ENCODE peak calls at places on chromosomes 13 and 19, in eight cellular contexts. X is IMR-90, A is endodermal cell, S is astrocyte of the spinal cord, R is WERI-Rb-1, V is mucosa of descending colon, N is ascending aorta, U is thyroid gland. G is an unnamed sample.
A peak's percentile ranks its signal among the peaks of the same experiment; 100 is the strongest.

GRCh38 chr19:3725640-3726310 is 17.6 kb downstream of the TJP3 start:
- DNase-seq in X (no peak), A (peak; percentile 88), S (no peak), R (no peak), V (peak; percentile 95), N (no peak), U (peak; percentile 98), G (no peak)

GRCh38 chr19:4130635-4131438 is 6.9 kb upstream of the MAP2K2 start:
- DNase-seq in X (peak; percentile 90), A (no peak), S (peak; percentile 77), R (no peak), V (no peak), N (no peak), U (no peak), G (no peak)

GRCh38 chr13:113532156-113532806 is 41.8 kb upstream of the DCUN1D2 start:
- DNase-seq in X (peak; percentile 31), A (no peak), S (peak; percentile 17), R (no peak), V (no peak), N (peak; percentile 56), U (no peak), G (peak; percentile 50)

GRCh38 chr13:45481688-45482087 is 16.9 kb downstream of the COG3 start:
- DNase-seq in X (no peak), A (no peak), S (no peak), R (no peak), V (no peak), N (no peak), U (no peak), G (no peak)

GRCh38 chr19:49585023-49585422 is 3.9 kb downstream of the PRRG2 start:
- DNase-seq in X (no peak), A (peak; percentile 94), S (no peak), R (peak; percentile 25), V (no peak), N (no peak), U (no peak), G (no peak)

GRCh38 chr19:49109051-49109450 is 5.1 kb upstream of the LIN7B start:
- DNase-seq in X (no peak), A (no peak), S (no peak), R (no peak), V (no peak), N (no peak), U (no peak), G (no peak)

GRCh38 chr19:39132344-39132969 is 6.9 kb downstream of the PAK4 start:
- DNase-seq in X (no peak), A (peak; percentile 41), S (no peak), R (no peak), V (no peak), N (no peak), U (no peak), G (no peak)

GRCh38 chr13:60448907-60449510 is 52.0 kb downstream of the TDRD3 start:
- DNase-seq in X (peak; percentile 68), A (peak; percentile 50), S (peak; percentile 72), R (peak; percentile 5), V (peak; percentile 66), N (no peak), U (no peak), G (no peak)

GRCh38 chr13:77028202-77028601 is 1.2 kb upstream of the FBXL3 start:
- DNase-seq in X (no peak), A (no peak), S (peak; percentile 34), R (no peak), V (no peak), N (peak; percentile 70), U (no peak), G (no peak)

GRCh38 chr13:72686766-72687165 is 40.7 kb downstream of the MZT1 start:
- DNase-seq in X (no peak), A (no peak), S (no peak), R (no peak), V (no peak), N (no peak), U (no peak), G (no peak)

GRCh38 chr13:109971006-109971744 is 184.8 kb upstream of the IRS2 start:
- DNase-seq in X (no peak), A (peak; percentile 13), S (no peak), R (no peak), V (no peak), N (no peak), U (no peak), G (peak; percentile 79)

GRCh38 chr19:31232220-31232619 is 117.0 kb downstream of the TSHZ3 start:
- DNase-seq in X (peak; percentile 72), A (no peak), S (peak; percentile 53), R (no peak), V (no peak), N (no peak), U (peak; percentile 26), G (no peak)

GRCh38 chr13:49356224-49356623 is 87.6 kb downstream of the CAB39L start:
- DNase-seq in X (peak; percentile 96), A (no peak), S (peak; percentile 88), R (no peak), V (no peak), N (no peak), U (no peak), G (no peak)

DNA sequence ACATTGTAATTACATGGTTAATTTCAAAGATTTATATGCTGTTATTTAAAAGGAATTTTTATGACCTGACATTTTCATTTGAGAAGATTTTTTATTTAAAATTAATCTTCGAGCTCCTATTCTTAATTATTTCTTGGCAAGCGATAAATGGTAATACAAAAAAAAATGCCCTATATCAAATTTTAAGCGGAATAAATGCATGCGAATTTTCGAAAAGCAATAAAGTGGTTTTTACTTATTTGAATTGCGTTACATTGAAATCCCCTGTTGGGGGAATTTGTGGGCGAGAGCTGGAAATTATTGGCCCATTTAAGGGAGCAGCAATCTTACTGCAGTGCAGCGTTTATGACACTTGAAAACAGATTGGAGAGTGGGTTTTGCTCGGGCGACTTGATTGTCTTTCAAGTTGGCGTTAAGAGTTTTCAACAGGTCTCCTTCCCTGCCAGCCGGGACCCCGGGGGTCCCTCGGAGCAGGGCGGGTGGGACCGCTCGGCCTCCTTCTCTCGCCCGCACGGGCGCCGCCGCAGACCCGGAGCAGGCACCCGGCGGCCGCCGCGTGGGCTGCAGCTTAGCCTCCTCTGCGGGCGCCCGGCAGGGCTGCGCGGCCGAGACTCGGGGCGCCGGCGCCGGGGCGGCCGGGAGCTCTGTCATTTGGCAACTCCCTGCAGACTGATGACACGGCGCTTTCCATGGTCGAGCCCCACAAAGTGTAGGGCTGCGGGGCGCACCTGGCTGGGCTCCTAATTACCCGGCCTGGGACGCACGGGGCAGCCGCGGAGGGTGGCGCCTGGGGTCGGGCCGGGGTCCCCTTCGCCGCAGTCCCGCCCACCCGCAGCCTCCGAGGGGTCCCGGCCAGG is 255.1 kb upstream of the SOX21 start:
- DNase-seq in X (no peak), A (peak; percentile 83), S (peak; percentile 27), R (peak; percentile 63), V (no peak), N (no peak), U (peak; percentile 2), G (no peak)
- H3K4me3 ChIP-seq in X (peak overlapping the region; percentile 20), A (peak overlapping the region; percentile 77), S (peak overlapping the region; percentile 49), R (peak overlapping the region; percentile 75), V (no peak overlapping the region), N (peak overlapping the region; percentile 44), U (no peak overlapping the region), G (no peak overlapping the region)

GRCh38 chr19:7486923-7487322 is 1.9 kb downstream of the PEX11G start:
- DNase-seq in X (no peak), A (no peak), S (no peak), R (no peak), V (no peak), N (no peak), U (no peak), G (no peak)

GRCh38 chr19:7492142-7493055 is 3.6 kb upstream of the PEX11G start:
- DNase-seq in X (no peak), A (no peak), S (no peak), R (no peak), V (no peak), N (no peak), U (no peak), G (no peak)

GRCh38 chr19:7489609-7490044 is 792 bp upstream of the PEX11G start:
- DNase-seq in X (no peak), A (peak; percentile 57), S (no peak), R (no peak), V (peak; percentile 79), N (no peak), U (no peak), G (no peak)

GRCh38 chr19:7483720-7484201 is 5.1 kb downstream of the PEX11G start:
- DNase-seq in X (no peak), A (no peak), S (no peak), R (no peak), V (no peak), N (no peak), U (no peak), G (no peak)

DNA sequence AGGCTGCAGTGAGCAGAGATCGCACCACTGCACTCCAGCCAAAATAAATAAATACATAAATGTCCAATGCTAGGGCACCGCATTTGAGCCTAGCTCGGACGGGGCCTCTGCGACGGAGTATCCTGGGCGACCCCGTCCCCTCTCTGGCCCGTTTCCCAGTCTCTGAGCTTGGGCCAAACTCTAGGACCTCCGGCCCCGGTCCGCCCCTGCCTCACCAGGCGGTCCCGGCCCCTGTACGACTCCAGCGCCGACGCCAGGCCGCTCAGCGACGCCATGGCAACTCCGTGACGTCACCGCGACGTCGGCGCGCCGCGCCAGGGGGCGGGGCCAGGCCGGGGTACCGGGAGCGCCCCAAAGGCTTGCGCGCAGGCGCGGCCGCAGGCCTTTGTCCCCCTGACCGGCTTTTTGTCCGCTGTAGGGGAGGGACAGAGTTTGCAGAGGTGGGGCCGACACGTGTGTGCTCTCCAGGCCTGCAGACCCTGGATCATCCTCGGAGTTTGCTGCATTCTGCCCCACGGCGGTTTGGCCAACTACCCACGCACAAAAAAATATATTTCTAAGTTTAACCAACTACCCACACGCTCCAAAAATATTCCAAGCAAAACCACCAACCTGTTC is at the start of gene PEX11G:
- DNase-seq in X (peak; percentile 81), A (peak; percentile 95), S (peak; percentile 88), R (no peak), V (peak; percentile 95), N (peak; percentile 93), U (peak; percentile 89), G (peak; percentile 79)
- TF ChIP-seq CTCF in X (no peak), A (no peak), S (no peak), R (no peak), V (no peak), N (no peak), U (peak; percentile 30), G (no peak)

GRCh38 chr19:46299695-46300094 is 2.9 kb downstream of the HIF3A start:
- DNase-seq in X (no peak), A (no peak), S (no peak), R (no peak), V (peak; percentile 50), N (no peak), U (peak; percentile 53), G (no peak)
- H3K4me3 ChIP-seq in X (no peak overlapping the region), A (no peak overlapping the region), S (no peak overlapping the region), R (no peak overlapping the region), V (no peak overlapping the region), N (peak overlapping the region; percentile 72), U (peak overlapping the region; percentile 16), G (no peak overlapping the region)

DNA sequence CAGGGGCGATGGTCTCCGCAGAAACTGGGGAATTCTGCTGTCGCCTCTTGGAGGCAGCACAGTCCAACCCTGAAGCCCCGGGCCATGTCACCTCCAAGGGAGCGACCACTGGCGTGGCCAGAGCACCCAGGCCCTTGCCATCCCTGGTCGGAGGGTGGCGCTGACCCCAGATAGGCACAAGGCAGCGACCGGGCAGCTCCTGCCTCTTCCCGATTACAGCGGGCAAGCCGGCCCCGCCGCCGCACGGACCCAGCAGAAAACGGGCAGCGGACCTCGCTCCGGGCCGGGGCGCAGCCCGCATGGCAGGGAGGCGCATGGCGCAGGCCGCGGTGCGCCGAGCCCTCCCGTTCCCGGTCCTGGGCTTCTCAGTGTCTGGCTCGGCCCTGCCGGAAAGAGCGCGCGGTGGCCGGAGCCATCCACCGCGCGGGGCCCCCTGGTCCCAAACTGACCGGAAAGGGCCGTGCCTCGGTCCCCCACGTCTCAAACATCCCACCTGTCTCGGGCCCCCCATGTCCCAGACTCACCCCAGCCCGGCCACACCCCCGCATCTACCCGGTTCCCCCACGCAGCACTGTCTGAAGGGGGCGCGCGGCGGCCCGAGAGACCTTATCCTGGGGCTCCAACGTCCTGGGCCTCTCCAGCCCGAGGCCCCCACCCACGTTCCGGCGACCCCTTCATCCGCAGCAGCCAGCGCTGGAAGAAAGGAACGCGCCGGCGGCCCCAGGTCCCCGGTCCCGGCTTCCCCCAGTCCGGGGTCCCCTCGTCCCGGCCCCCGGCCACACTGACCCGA is 725 bp downstream of the CERS1 start:
- DNase-seq in X (no peak), A (peak; percentile 93), S (peak; percentile 22), R (peak; percentile 91), V (peak; percentile 22), N (no peak), U (peak; percentile 63), G (no peak)
- TF ChIP-seq CTCF in X (peak; percentile 36), A (peak; percentile 81), S (peak; percentile 48), R (peak; percentile 93), V (no peak), N (peak; percentile 21), U (peak; percentile 53), G (no peak)